ENCODE peak calls at places on chromosomes 16 and 17, in seven cellular contexts. Y is H9, S is GM23248, M is GM23338, R is K562, X is MM.1S, I is OCI-LY7. N is an unnamed sample.

GRCh38 chr17:21214777-21215541 is 998 bp upstream of the TMEM11 start:
- DNase-seq in X (no peak), M (peak; percentile 73), I (peak; percentile 33), S (peak; percentile 69), R (peak; percentile 14), Y (peak; percentile 69), N (peak; percentile 50)

GRCh38 chr16:56930516-56931252 is 1.3 kb upstream of the HERPUD1 start:
- DNase-seq in I (peak; percentile 69), M (peak; percentile 47), S (no peak), X (peak; percentile 54), R (no peak), Y (no peak), N (no peak)

GRCh38 chr17:37607637-37608368 is 1.4 kb downstream of the SYNRG start:
- DNase-seq in S (no peak), X (peak; percentile 77), M (no peak), R (no peak), Y (no peak), I (peak; percentile 88), N (no peak)

GRCh38 chr16:58243528-58244004 is 45.7 kb upstream of the CSNK2A2 start:
- DNase-seq in X (peak; percentile 77), I (peak; percentile 83), Y (peak; percentile 60), R (peak; percentile 70), S (no peak), M (peak; percentile 38), N (no peak)

GRCh38 chr17:71334041-71334781 is 786.6 kb upstream of the SOX9 start:
- DNase-seq in R (no peak), Y (no peak), I (no peak), M (peak; percentile 41), S (peak; percentile 59), X (no peak), N (no peak)

GRCh38 chr17:34366529-34367107 is 3.6 kb upstream of the CCL1 start:
- DNase-seq in Y (peak; percentile 20), I (peak; percentile 38), M (no peak), R (no peak), X (no peak), S (no peak), N (no peak)

GRCh38 chr16:48384305-48384981 is 770 bp downstream of the SIAH1 start:
- DNase-seq in R (peak; percentile 61), I (peak; percentile 51), Y (peak; percentile 69), M (peak; percentile 66), X (peak; percentile 38), S (peak; percentile 76), N (peak; percentile 62)

GRCh38 chr17:19991252-19991885 is 13.7 kb upstream of the AKAP10 start:
- DNase-seq in S (no peak), Y (no peak), I (no peak), R (no peak), M (no peak), X (no peak), N (no peak)

GRCh38 chr17:79993390-79994221 is 42.1 kb downstream of the TBC1D16 start:
- DNase-seq in X (peak; percentile 29), I (peak; percentile 54), R (no peak), M (peak; percentile 69), S (peak; percentile 98), Y (peak; percentile 71), N (peak; percentile 97)

GRCh38 chr16:24957887-24958286 is 57.3 kb downstream of the ARHGAP17 start:
- DNase-seq in R (no peak), S (no peak), I (no peak), M (peak; percentile 17), Y (no peak), X (no peak), N (no peak)

GRCh38 chr17:65071861-65072260 is 15.3 kb upstream of the GNA13 start:
- DNase-seq in Y (no peak), I (no peak), R (no peak), X (no peak), M (no peak), S (peak; percentile 71), N (no peak)

GRCh38 chr16:10579965-10580918 is at the start of gene EMP2:
- DNase-seq in I (no peak), X (peak; percentile 39), R (peak; percentile 78), S (peak; percentile 92), Y (peak; percentile 83), M (peak; percentile 87), N (peak; percentile 81)

GRCh38 chr17:81027591-81028505 is 7.1 kb upstream of the BAIAP2 start:
- DNase-seq in I (no peak), M (no peak), S (no peak), X (no peak), Y (no peak), R (no peak), N (no peak)

GRCh38 chr17:4104506-4104905 is 38.3 kb downstream of the ZZEF1 start:
- DNase-seq in R (no peak), X (no peak), I (no peak), Y (no peak), M (no peak), S (no peak), N (no peak)

GRCh38 chr17:4097165-4097960 is 45.5 kb downstream of the ZZEF1 start:
- DNase-seq in M (no peak), S (no peak), Y (no peak), I (no peak), R (peak; percentile 64), X (no peak), N (no peak)

GRCh38 chr17:4101799-4102405 is 40.9 kb downstream of the ZZEF1 start:
- DNase-seq in X (peak; percentile 72), Y (no peak), I (no peak), S (no peak), M (no peak), R (no peak), N (no peak)

GRCh38 chr17:4098516-4099209 is 44.2 kb downstream of the ZZEF1 start:
- DNase-seq in R (no peak), I (no peak), M (no peak), Y (no peak), S (no peak), X (no peak), N (no peak)

DNA sequence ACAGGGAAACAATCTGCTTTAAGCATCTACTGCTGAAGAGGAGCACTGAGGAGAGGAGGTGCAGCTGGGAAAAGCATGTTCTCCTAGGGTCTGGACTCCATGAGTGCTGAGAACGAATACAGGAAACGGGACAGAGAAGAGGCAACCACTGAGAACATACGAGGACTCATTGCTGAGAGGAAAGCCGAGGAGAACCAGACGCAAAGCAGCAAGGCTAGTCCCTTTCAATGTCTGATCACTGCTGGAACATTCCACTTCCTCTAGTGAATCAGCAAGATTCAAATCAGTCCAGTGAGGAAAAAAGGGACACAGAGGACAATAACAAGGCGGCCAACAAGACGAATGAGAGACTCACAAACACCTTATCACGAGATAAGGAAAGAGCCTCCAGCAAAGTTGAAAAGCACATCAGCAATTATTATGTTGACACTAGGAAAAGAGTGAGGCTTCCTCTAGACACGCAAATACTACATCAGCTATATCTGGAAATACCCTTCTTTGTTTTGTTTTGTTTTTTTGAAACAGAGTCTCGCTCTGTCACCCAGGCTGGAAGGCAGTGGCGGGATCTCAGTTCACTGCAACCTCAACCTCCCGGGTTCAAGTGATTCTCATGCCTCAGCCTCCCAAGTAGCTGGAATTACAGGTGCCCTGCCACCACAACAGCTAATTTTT is 41.6 kb downstream of the ZZEF1 start:
- DNase-seq in R (peak; percentile 65), I (no peak), S (no peak), X (peak; percentile 85), Y (no peak), M (no peak), N (peak; percentile 75)
- H3K4me2 ChIP-seq in R (peak overlapping the region; percentile 73), I (no peak overlapping the region), S (no peak overlapping the region), X (peak overlapping the region; percentile 90), Y (no peak overlapping the region), M (no peak overlapping the region), N (no peak overlapping the region)

GRCh38 chr17:82525712-82526111 is 6.2 kb downstream of the FOXK2 start:
- DNase-seq in I (no peak), X (no peak), S (no peak), Y (no peak), M (no peak), R (no peak), N (no peak)

GRCh38 chr17:82531431-82531881 is 11.9 kb downstream of the FOXK2 start:
- DNase-seq in M (no peak), R (no peak), X (no peak), I (no peak), Y (no peak), S (peak; percentile 88), N (peak; percentile 94)

GRCh38 chr17:82529914-82530300 is 10.4 kb downstream of the FOXK2 start:
- DNase-seq in R (no peak), S (no peak), X (no peak), M (no peak), I (no peak), Y (no peak), N (no peak)

GRCh38 chr17:82527893-82528292 is 8.4 kb downstream of the FOXK2 start:
- DNase-seq in M (no peak), S (peak; percentile 60), Y (no peak), I (no peak), X (no peak), R (no peak), N (no peak)

GRCh38 chr17:82528484-82529265 is 9.1 kb downstream of the FOXK2 start:
- DNase-seq in Y (peak; percentile 52), X (no peak), I (peak; percentile 55), S (peak; percentile 83), M (no peak), R (no peak), N (peak; percentile 29)
- H3K4me2 ChIP-seq in Y (no peak overlapping the region), X (no peak overlapping the region), I (no peak overlapping the region), S (peak overlapping the region; percentile 30), M (no peak overlapping the region), R (no peak overlapping the region), N (no peak overlapping the region)

GRCh38 chr17:7262192-7263070 is at the start of gene CLDN7:
- DNase-seq in R (no peak), X (no peak), S (no peak), M (peak; percentile 98), I (no peak), Y (peak; percentile 99), N (no peak)

GRCh38 chr17:7260151-7260550 is 2.1 kb downstream of the CLDN7 start:
- DNase-seq in I (no peak), M (no peak), R (no peak), S (no peak), Y (no peak), X (no peak), N (no peak)

GRCh38 chr17:7260601-7261376 is 1.5 kb downstream of the CLDN7 start:
- DNase-seq in M (peak; percentile 94), X (no peak), Y (peak; percentile 89), I (no peak), S (peak; percentile 58), R (no peak), N (no peak)

GRCh38 chr17:7263071-7263800 is 958 bp upstream of the CLDN7 start:
- DNase-seq in I (no peak), X (no peak), M (peak; percentile 97), S (no peak), R (peak; percentile 88), Y (peak; percentile 96), N (no peak)

GRCh38 chr17:7261377-7262191 is 694 bp downstream of the CLDN7 start:
- DNase-seq in Y (no peak), R (no peak), S (peak; percentile 31), I (no peak), M (peak; percentile 20), X (no peak), N (no peak)
- H3K4me2 ChIP-seq in Y (peak overlapping the region; percentile 76), R (no peak overlapping the region), S (peak overlapping the region; percentile 84), I (no peak overlapping the region), M (peak overlapping the region; percentile 100), X (peak overlapping the region; percentile 86), N (peak overlapping the region; percentile 86)

DNA sequence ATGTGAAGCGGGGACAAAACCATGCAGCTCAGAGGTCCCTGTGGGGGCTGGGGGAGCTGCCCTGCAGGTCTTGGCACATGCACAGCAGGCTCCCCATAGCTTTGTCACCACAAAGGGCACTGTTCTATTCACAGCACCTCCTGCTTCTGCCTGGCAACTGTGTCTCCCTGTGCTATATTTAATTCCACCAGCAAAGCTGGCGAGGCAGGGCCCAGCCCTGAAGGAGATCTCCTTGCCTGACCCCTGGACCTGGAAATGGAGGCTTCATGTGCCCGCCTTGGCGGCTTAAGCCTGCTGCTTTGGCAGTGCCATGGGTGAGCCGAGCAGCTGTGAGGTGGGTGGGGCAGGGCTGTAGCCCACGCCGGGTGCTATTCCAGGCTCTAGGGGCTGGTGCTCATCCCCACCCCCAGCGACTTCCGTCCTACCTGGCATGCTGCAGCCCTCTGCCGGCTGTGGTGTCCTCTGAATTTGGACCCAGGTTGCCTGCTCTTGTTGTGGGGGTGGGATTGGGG is 6.8 kb downstream of the LDHD start:
- DNase-seq in Y (peak; percentile 36), M (no peak), S (no peak), I (peak; percentile 63), X (no peak), R (no peak), N (no peak)
- H3K4me2 ChIP-seq in Y (no peak overlapping the region), M (peak overlapping the region; percentile 70), S (peak overlapping the region; percentile 83), I (peak overlapping the region; percentile 70), X (no peak overlapping the region), R (no peak overlapping the region), N (no peak overlapping the region)